ENCODE peak calls at places on chromosomes 5 and 9, in six cellular contexts. One of them, this sample, is unnamed.

GRCh38 chr5:52449506-52449905 is 338.2 kb upstream of the ITGA1 start:
- DNase-seq in effector memory CD8-positive, alpha-beta T cell: no peak
- DNase-seq in CD4-positive, alpha-beta T cell: no peak
- DNase-seq in CD4-positive, CD25-positive, alpha-beta regulatory T cell: no peak
- DNase-seq in omental fat pad: no peak
- DNase-seq in stimulated activated CD4-positive, alpha-beta T cell treated with anti-CD3 and anti-CD28 coated beads, TNF-alpha, amount 100 ng/mL, for 48 hours: no peak
- DNase-seq in this sample: no peak

GRCh38 chr9:95057121-95057520 is 260.4 kb downstream of the FANCC start:
- DNase-seq in effector memory CD8-positive, alpha-beta T cell: no peak
- DNase-seq in CD4-positive, alpha-beta T cell: no peak
- DNase-seq in CD4-positive, CD25-positive, alpha-beta regulatory T cell: no peak
- DNase-seq in omental fat pad: no peak
- DNase-seq in stimulated activated CD4-positive, alpha-beta T cell treated with anti-CD3 and anti-CD28 coated beads, TNF-alpha, amount 100 ng/mL, for 48 hours: no peak
- DNase-seq in this sample: no peak

GRCh38 chr5:107467137-107467932 is 203.4 kb downstream of the EFNA5 start:
- DNase-seq in effector memory CD8-positive, alpha-beta T cell: peak; percentile 17
- DNase-seq in CD4-positive, alpha-beta T cell: no peak
- DNase-seq in CD4-positive, CD25-positive, alpha-beta regulatory T cell: no peak
- DNase-seq in omental fat pad: no peak
- DNase-seq in stimulated activated CD4-positive, alpha-beta T cell treated with anti-CD3 and anti-CD28 coated beads, TNF-alpha, amount 100 ng/mL, for 48 hours: no peak
- DNase-seq in this sample: no peak

GRCh38 chr9:75878461-75878860 is 12.0 kb upstream of the PCSK5 start:
- DNase-seq in effector memory CD8-positive, alpha-beta T cell: no peak
- DNase-seq in CD4-positive, alpha-beta T cell: no peak
- DNase-seq in CD4-positive, CD25-positive, alpha-beta regulatory T cell: no peak
- DNase-seq in omental fat pad: no peak
- DNase-seq in stimulated activated CD4-positive, alpha-beta T cell treated with anti-CD3 and anti-CD28 coated beads, TNF-alpha, amount 100 ng/mL, for 48 hours: no peak
- DNase-seq in this sample: no peak

GRCh38 chr5:177447611-177448243 is 1.1 kb downstream of the PRR7 start:
- DNase-seq in effector memory CD8-positive, alpha-beta T cell: no peak
- DNase-seq in CD4-positive, alpha-beta T cell: peak; percentile 23
- DNase-seq in CD4-positive, CD25-positive, alpha-beta regulatory T cell: no peak
- DNase-seq in omental fat pad: no peak
- DNase-seq in stimulated activated CD4-positive, alpha-beta T cell treated with anti-CD3 and anti-CD28 coated beads, TNF-alpha, amount 100 ng/mL, for 48 hours: no peak
- DNase-seq in this sample: peak; percentile 23

GRCh38 chr9:108166509-108166908 is 676.9 kb upstream of the KLF4 start:
- DNase-seq in effector memory CD8-positive, alpha-beta T cell: no peak
- DNase-seq in CD4-positive, alpha-beta T cell: no peak
- DNase-seq in CD4-positive, CD25-positive, alpha-beta regulatory T cell: no peak
- DNase-seq in omental fat pad: no peak
- DNase-seq in stimulated activated CD4-positive, alpha-beta T cell treated with anti-CD3 and anti-CD28 coated beads, TNF-alpha, amount 100 ng/mL, for 48 hours: no peak
- DNase-seq in this sample: no peak

GRCh38 chr5:16345454-16345853 is 120.1 kb downstream of the ZNF622 start:
- DNase-seq in effector memory CD8-positive, alpha-beta T cell: no peak
- DNase-seq in CD4-positive, alpha-beta T cell: no peak
- DNase-seq in CD4-positive, CD25-positive, alpha-beta regulatory T cell: no peak
- DNase-seq in omental fat pad: no peak
- DNase-seq in stimulated activated CD4-positive, alpha-beta T cell treated with anti-CD3 and anti-CD28 coated beads, TNF-alpha, amount 100 ng/mL, for 48 hours: no peak
- DNase-seq in this sample: no peak

GRCh38 chr9:101119206-101119819 is 90.8 kb downstream of the PLPPR1 start:
- DNase-seq in effector memory CD8-positive, alpha-beta T cell: no peak
- DNase-seq in CD4-positive, alpha-beta T cell: no peak
- DNase-seq in CD4-positive, CD25-positive, alpha-beta regulatory T cell: peak; percentile 11
- DNase-seq in omental fat pad: no peak
- DNase-seq in stimulated activated CD4-positive, alpha-beta T cell treated with anti-CD3 and anti-CD28 coated beads, TNF-alpha, amount 100 ng/mL, for 48 hours: no peak
- DNase-seq in this sample: no peak

GRCh38 chr9:127572961-127573727 is 38.9 kb upstream of the STXBP1 start:
- DNase-seq in effector memory CD8-positive, alpha-beta T cell: no peak
- DNase-seq in CD4-positive, alpha-beta T cell: no peak
- DNase-seq in CD4-positive, CD25-positive, alpha-beta regulatory T cell: no peak
- DNase-seq in omental fat pad: no peak
- DNase-seq in stimulated activated CD4-positive, alpha-beta T cell treated with anti-CD3 and anti-CD28 coated beads, TNF-alpha, amount 100 ng/mL, for 48 hours: no peak
- DNase-seq in this sample: no peak

GRCh38 chr5:36054646-36055045 is 12.0 kb downstream of the UGT3A2 start:
- DNase-seq in effector memory CD8-positive, alpha-beta T cell: no peak
- DNase-seq in CD4-positive, alpha-beta T cell: no peak
- DNase-seq in CD4-positive, CD25-positive, alpha-beta regulatory T cell: no peak
- DNase-seq in omental fat pad: no peak
- DNase-seq in stimulated activated CD4-positive, alpha-beta T cell treated with anti-CD3 and anti-CD28 coated beads, TNF-alpha, amount 100 ng/mL, for 48 hours: no peak
- DNase-seq in this sample: no peak

GRCh38 chr5:17879276-17879675 is 245.0 kb downstream of the TAF11L14 start:
- DNase-seq in effector memory CD8-positive, alpha-beta T cell: no peak
- DNase-seq in CD4-positive, alpha-beta T cell: no peak
- DNase-seq in CD4-positive, CD25-positive, alpha-beta regulatory T cell: no peak
- DNase-seq in omental fat pad: no peak
- DNase-seq in stimulated activated CD4-positive, alpha-beta T cell treated with anti-CD3 and anti-CD28 coated beads, TNF-alpha, amount 100 ng/mL, for 48 hours: no peak
- DNase-seq in this sample: no peak

GRCh38 chr5:127210082-127210481 is 80.5 kb upstream of the MEGF10 start:
- DNase-seq in effector memory CD8-positive, alpha-beta T cell: no peak
- DNase-seq in CD4-positive, alpha-beta T cell: no peak
- DNase-seq in CD4-positive, CD25-positive, alpha-beta regulatory T cell: no peak
- DNase-seq in omental fat pad: no peak
- DNase-seq in stimulated activated CD4-positive, alpha-beta T cell treated with anti-CD3 and anti-CD28 coated beads, TNF-alpha, amount 100 ng/mL, for 48 hours: no peak
- DNase-seq in this sample: no peak

GRCh38 chr5:41763096-41763495 is 107.1 kb downstream of the OXCT1 start:
- DNase-seq in effector memory CD8-positive, alpha-beta T cell: no peak
- DNase-seq in CD4-positive, alpha-beta T cell: no peak
- DNase-seq in CD4-positive, CD25-positive, alpha-beta regulatory T cell: no peak
- DNase-seq in omental fat pad: no peak
- DNase-seq in stimulated activated CD4-positive, alpha-beta T cell treated with anti-CD3 and anti-CD28 coated beads, TNF-alpha, amount 100 ng/mL, for 48 hours: no peak
- DNase-seq in this sample: no peak

GRCh38 chr5:148735301-148735700 is 81.0 kb upstream of the HTR4 start:
- DNase-seq in effector memory CD8-positive, alpha-beta T cell: no peak
- DNase-seq in CD4-positive, alpha-beta T cell: no peak
- DNase-seq in CD4-positive, CD25-positive, alpha-beta regulatory T cell: no peak
- DNase-seq in omental fat pad: no peak
- DNase-seq in stimulated activated CD4-positive, alpha-beta T cell treated with anti-CD3 and anti-CD28 coated beads, TNF-alpha, amount 100 ng/mL, for 48 hours: no peak
- DNase-seq in this sample: no peak

GRCh38 chr5:153884266-153884957 is 154.3 kb downstream of the FAM114A2 start:
- DNase-seq in effector memory CD8-positive, alpha-beta T cell: no peak
- DNase-seq in CD4-positive, alpha-beta T cell: no peak
- DNase-seq in CD4-positive, CD25-positive, alpha-beta regulatory T cell: no peak
- DNase-seq in omental fat pad: no peak
- DNase-seq in stimulated activated CD4-positive, alpha-beta T cell treated with anti-CD3 and anti-CD28 coated beads, TNF-alpha, amount 100 ng/mL, for 48 hours: no peak
- DNase-seq in this sample: no peak

GRCh38 chr5:32583582-32584232 is 1.6 kb upstream of the SUB1 start:
- DNase-seq in effector memory CD8-positive, alpha-beta T cell: no peak
- DNase-seq in CD4-positive, alpha-beta T cell: no peak
- DNase-seq in CD4-positive, CD25-positive, alpha-beta regulatory T cell: peak; percentile 70
- DNase-seq in omental fat pad: no peak
- DNase-seq in stimulated activated CD4-positive, alpha-beta T cell treated with anti-CD3 and anti-CD28 coated beads, TNF-alpha, amount 100 ng/mL, for 48 hours: no peak
- DNase-seq in this sample: no peak

GRCh38 chr5:51187953-51188591 is 195.2 kb upstream of the ISL1 start:
- DNase-seq in effector memory CD8-positive, alpha-beta T cell: no peak
- DNase-seq in CD4-positive, alpha-beta T cell: no peak
- DNase-seq in CD4-positive, CD25-positive, alpha-beta regulatory T cell: no peak
- DNase-seq in omental fat pad: no peak
- DNase-seq in stimulated activated CD4-positive, alpha-beta T cell treated with anti-CD3 and anti-CD28 coated beads, TNF-alpha, amount 100 ng/mL, for 48 hours: no peak
- DNase-seq in this sample: no peak

GRCh38 chr5:139731281-139731680 is 64.3 kb upstream of the PSD2 start:
- DNase-seq in effector memory CD8-positive, alpha-beta T cell: no peak
- DNase-seq in CD4-positive, alpha-beta T cell: no peak
- DNase-seq in CD4-positive, CD25-positive, alpha-beta regulatory T cell: no peak
- DNase-seq in omental fat pad: no peak
- DNase-seq in stimulated activated CD4-positive, alpha-beta T cell treated with anti-CD3 and anti-CD28 coated beads, TNF-alpha, amount 100 ng/mL, for 48 hours: no peak
- DNase-seq in this sample: no peak

GRCh38 chr9:137975936-137976565 is 98.5 kb downstream of the CACNA1B start:
- DNase-seq in effector memory CD8-positive, alpha-beta T cell: no peak
- DNase-seq in CD4-positive, alpha-beta T cell: no peak
- DNase-seq in CD4-positive, CD25-positive, alpha-beta regulatory T cell: no peak
- DNase-seq in omental fat pad: no peak
- DNase-seq in stimulated activated CD4-positive, alpha-beta T cell treated with anti-CD3 and anti-CD28 coated beads, TNF-alpha, amount 100 ng/mL, for 48 hours: no peak
- DNase-seq in this sample: no peak

GRCh38 chr9:69223605-69224004 is 49.5 kb downstream of the TJP2 start:
- DNase-seq in effector memory CD8-positive, alpha-beta T cell: no peak
- DNase-seq in CD4-positive, alpha-beta T cell: no peak
- DNase-seq in CD4-positive, CD25-positive, alpha-beta regulatory T cell: peak; percentile 17
- DNase-seq in omental fat pad: no peak
- DNase-seq in stimulated activated CD4-positive, alpha-beta T cell treated with anti-CD3 and anti-CD28 coated beads, TNF-alpha, amount 100 ng/mL, for 48 hours: no peak
- DNase-seq in this sample: no peak

GRCh38 chr5:28374492-28374934 is 1336.1 kb upstream of the CDH9 start:
- DNase-seq in effector memory CD8-positive, alpha-beta T cell: no peak
- DNase-seq in CD4-positive, alpha-beta T cell: no peak
- DNase-seq in CD4-positive, CD25-positive, alpha-beta regulatory T cell: no peak
- DNase-seq in omental fat pad: no peak
- DNase-seq in stimulated activated CD4-positive, alpha-beta T cell treated with anti-CD3 and anti-CD28 coated beads, TNF-alpha, amount 100 ng/mL, for 48 hours: no peak
- DNase-seq in this sample: no peak

GRCh38 chr5:6485441-6485840 is 36.8 kb downstream of the UBE2QL1 start:
- DNase-seq in effector memory CD8-positive, alpha-beta T cell: no peak
- DNase-seq in CD4-positive, alpha-beta T cell: no peak
- DNase-seq in CD4-positive, CD25-positive, alpha-beta regulatory T cell: peak; percentile 10
- DNase-seq in omental fat pad: no peak
- DNase-seq in stimulated activated CD4-positive, alpha-beta T cell treated with anti-CD3 and anti-CD28 coated beads, TNF-alpha, amount 100 ng/mL, for 48 hours: no peak
- DNase-seq in this sample: no peak

GRCh38 chr5:10124287-10124686 is 125.4 kb downstream of the ATPSCKMT start:
- DNase-seq in effector memory CD8-positive, alpha-beta T cell: no peak
- DNase-seq in CD4-positive, alpha-beta T cell: no peak
- DNase-seq in CD4-positive, CD25-positive, alpha-beta regulatory T cell: no peak
- DNase-seq in omental fat pad: no peak
- DNase-seq in stimulated activated CD4-positive, alpha-beta T cell treated with anti-CD3 and anti-CD28 coated beads, TNF-alpha, amount 100 ng/mL, for 48 hours: no peak
- DNase-seq in this sample: no peak

GRCh38 chr5:36662291-36662851 is 56.0 kb downstream of the SLC1A3 start:
- DNase-seq in effector memory CD8-positive, alpha-beta T cell: no peak
- DNase-seq in CD4-positive, alpha-beta T cell: no peak
- DNase-seq in CD4-positive, CD25-positive, alpha-beta regulatory T cell: no peak
- DNase-seq in omental fat pad: no peak
- DNase-seq in stimulated activated CD4-positive, alpha-beta T cell treated with anti-CD3 and anti-CD28 coated beads, TNF-alpha, amount 100 ng/mL, for 48 hours: no peak
- DNase-seq in this sample: no peak

GRCh38 chr5:143499480-143500114 is 96.1 kb upstream of the NR3C1 start:
- DNase-seq in effector memory CD8-positive, alpha-beta T cell: no peak
- DNase-seq in CD4-positive, alpha-beta T cell: no peak
- DNase-seq in CD4-positive, CD25-positive, alpha-beta regulatory T cell: no peak
- DNase-seq in omental fat pad: no peak
- DNase-seq in stimulated activated CD4-positive, alpha-beta T cell treated with anti-CD3 and anti-CD28 coated beads, TNF-alpha, amount 100 ng/mL, for 48 hours: no peak
- DNase-seq in this sample: no peak